ENCODE peak calls at places on chromosomes 11 and 22, in four cellular contexts. One of them, this sample, is unnamed.
A peak's percentile ranks its signal among the peaks of the same experiment; 100 is the strongest.

GRCh38 chr11:9601041-9601875 is 27.8 kb downstream of the WEE1 start:
- DNase-seq in AG04449: no peak
- DNase-seq in OCI-LY7: peak; percentile 95
- DNase-seq in lower lobe of right lung: no peak
- DNase-seq in this sample: peak; percentile 56

GRCh38 chr22:28183078-28183870 is 264.2 kb upstream of the PITPNB start:
- DNase-seq in AG04449: no peak
- DNase-seq in lower lobe of right lung: no peak
- DNase-seq in OCI-LY7: no peak
- DNase-seq in this sample: no peak

GRCh38 chr11:2215561-2216399 is 44.2 kb upstream of the TH start:
- DNase-seq in AG04449: no peak
- DNase-seq in lower lobe of right lung: peak; percentile 35
- DNase-seq in OCI-LY7: no peak
- DNase-seq in this sample: no peak

GRCh38 chr11:126607776-126608625 is 252.5 kb downstream of the ST3GAL4 start:
- DNase-seq in lower lobe of right lung: no peak
- DNase-seq in OCI-LY7: no peak
- DNase-seq in AG04449: no peak
- DNase-seq in this sample: no peak

GRCh38 chr11:72848846-72849466 is 34.7 kb downstream of the ATG16L2 start:
- DNase-seq in AG04449: no peak
- DNase-seq in lower lobe of right lung: no peak
- DNase-seq in OCI-LY7: peak; percentile 36
- DNase-seq in this sample: peak; percentile 57

GRCh38 chr11:33899383-33900037 is 7.6 kb upstream of the LMO2 start:
- DNase-seq in AG04449: no peak
- DNase-seq in OCI-LY7: no peak
- DNase-seq in lower lobe of right lung: peak; percentile 55
- DNase-seq in this sample: peak; percentile 83

GRCh38 chr11:37504925-37505324 is 906.9 kb upstream of the RAG2 start:
- DNase-seq in lower lobe of right lung: no peak
- DNase-seq in OCI-LY7: no peak
- DNase-seq in AG04449: peak; percentile 73
- DNase-seq in this sample: peak; percentile 85

GRCh38 chr22:42317691-42318547 is 47.5 kb upstream of the TCF20 start:
- DNase-seq in AG04449: no peak
- DNase-seq in OCI-LY7: no peak
- DNase-seq in lower lobe of right lung: peak; percentile 71
- DNase-seq in this sample: no peak

GRCh38 chr11:60854140-60854846 is 1.5 kb downstream of the PTGDR2 start:
- DNase-seq in lower lobe of right lung: peak; percentile 39
- DNase-seq in AG04449: no peak
- DNase-seq in OCI-LY7: no peak
- DNase-seq in this sample: no peak

GRCh38 chr11:68508425-68508824 is 47.9 kb downstream of the PPP6R3 start:
- DNase-seq in OCI-LY7: no peak
- DNase-seq in lower lobe of right lung: no peak
- DNase-seq in AG04449: peak; percentile 21
- DNase-seq in this sample: peak; percentile 17

GRCh38 chr11:67483901-67484665 is 1.3 kb downstream of the AIP start:
- DNase-seq in lower lobe of right lung: no peak
- DNase-seq in AG04449: no peak
- DNase-seq in OCI-LY7: peak; percentile 60
- DNase-seq in this sample: no peak

GRCh38 chr11:15764948-15765347 is 591.4 kb downstream of the SOX6 start:
- DNase-seq in AG04449: no peak
- DNase-seq in OCI-LY7: no peak
- DNase-seq in lower lobe of right lung: no peak
- DNase-seq in this sample: no peak

GRCh38 chr22:40679249-40679963 is at the start of gene MCHR1:
- DNase-seq in AG04449: no peak
- DNase-seq in lower lobe of right lung: no peak
- DNase-seq in OCI-LY7: no peak
- DNase-seq in this sample: no peak

GRCh38 chr11:69914286-69915150 is 95.3 kb upstream of the FGF3 start:
- DNase-seq in OCI-LY7: no peak
- DNase-seq in AG04449: no peak
- DNase-seq in lower lobe of right lung: peak; percentile 34
- DNase-seq in this sample: no peak

GRCh38 chr11:1194977-1195689 is 27.7 kb upstream of the MUC5B start:
- DNase-seq in lower lobe of right lung: peak; percentile 28
- DNase-seq in AG04449: no peak
- DNase-seq in OCI-LY7: no peak
- DNase-seq in this sample: no peak

GRCh38 chr11:114033572-114033971 is 25.9 kb upstream of the ZBTB16 start:
- DNase-seq in AG04449: no peak
- DNase-seq in OCI-LY7: no peak
- DNase-seq in lower lobe of right lung: no peak
- DNase-seq in this sample: no peak

GRCh38 chr11:125062196-125062930 is 742 bp upstream of the SLC37A2 start:
- DNase-seq in lower lobe of right lung: no peak
- DNase-seq in AG04449: no peak
- DNase-seq in OCI-LY7: no peak
- DNase-seq in this sample: no peak

GRCh38 chr11:131652231-131652630 is 281.8 kb downstream of the NTM start:
- DNase-seq in OCI-LY7: no peak
- DNase-seq in AG04449: no peak
- DNase-seq in lower lobe of right lung: no peak
- DNase-seq in this sample: no peak

GRCh38 chr11:61754534-61755482 is 2.4 kb downstream of the MYRF start:
- DNase-seq in AG04449: no peak
- DNase-seq in OCI-LY7: no peak
- DNase-seq in lower lobe of right lung: peak; percentile 67
- DNase-seq in this sample: no peak

GRCh38 chr11:87421422-87421821 is 383.7 kb downstream of the TMEM135 start:
- DNase-seq in lower lobe of right lung: no peak
- DNase-seq in AG04449: no peak
- DNase-seq in OCI-LY7: peak; percentile 82
- DNase-seq in this sample: peak; percentile 90

GRCh38 chr11:83573097-83573496 is 286.9 kb upstream of the CCDC90B start:
- DNase-seq in AG04449: peak; percentile 24
- DNase-seq in OCI-LY7: no peak
- DNase-seq in lower lobe of right lung: no peak
- DNase-seq in this sample: peak; percentile 85

GRCh38 chr22:47586038-47586437 is 823.6 kb downstream of the TBC1D22A start:
- DNase-seq in AG04449: no peak
- DNase-seq in lower lobe of right lung: no peak
- DNase-seq in OCI-LY7: no peak
- DNase-seq in this sample: no peak

GRCh38 chr11:124536520-124536919 is 6.9 kb downstream of the OR8B12 start:
- DNase-seq in AG04449: no peak
- DNase-seq in lower lobe of right lung: peak; percentile 56
- DNase-seq in OCI-LY7: no peak
- DNase-seq in this sample: peak; percentile 79

GRCh38 chr11:75782540-75783263 is 14.1 kb downstream of the DGAT2 start:
- DNase-seq in AG04449: no peak
- DNase-seq in OCI-LY7: no peak
- DNase-seq in lower lobe of right lung: no peak
- DNase-seq in this sample: no peak

GRCh38 chr11:19513253-19513652 is 199.4 kb upstream of the NAV2 start:
- DNase-seq in OCI-LY7: no peak
- DNase-seq in lower lobe of right lung: no peak
- DNase-seq in AG04449: no peak
- DNase-seq in this sample: no peak

GRCh38 chr11:121255473-121256125 is 37.0 kb upstream of the SC5D start:
- DNase-seq in OCI-LY7: no peak
- DNase-seq in lower lobe of right lung: no peak
- DNase-seq in AG04449: no peak
- DNase-seq in this sample: no peak

GRCh38 chr11:14577290-14577689 is 57.1 kb upstream of the PSMA1 start:
- DNase-seq in OCI-LY7: no peak
- DNase-seq in lower lobe of right lung: no peak
- DNase-seq in AG04449: no peak
- DNase-seq in this sample: no peak

GRCh38 chr11:70467196-70468085 is 69.1 kb downstream of the CTTN start:
- DNase-seq in lower lobe of right lung: peak; percentile 66
- DNase-seq in OCI-LY7: peak; percentile 50
- DNase-seq in AG04449: no peak
- DNase-seq in this sample: peak; percentile 54

GRCh38 chr11:111571829-111572501 is 30.3 kb upstream of the SIK2 start:
- DNase-seq in AG04449: no peak
- DNase-seq in lower lobe of right lung: no peak
- DNase-seq in OCI-LY7: no peak
- DNase-seq in this sample: peak; percentile 47

GRCh38 chr11:13745165-13745564 is 76.7 kb downstream of the FAR1 start:
- DNase-seq in lower lobe of right lung: no peak
- DNase-seq in AG04449: no peak
- DNase-seq in OCI-LY7: no peak
- DNase-seq in this sample: peak; percentile 6

GRCh38 chr11:122204206-122204605 is 88.2 kb upstream of the BLID start:
- DNase-seq in OCI-LY7: no peak
- DNase-seq in AG04449: no peak
- DNase-seq in lower lobe of right lung: no peak
- DNase-seq in this sample: no peak

GRCh38 chr11:79437981-79438630 is 2.7 kb downstream of the TENM4 start:
- DNase-seq in lower lobe of right lung: no peak
- DNase-seq in AG04449: no peak
- DNase-seq in OCI-LY7: no peak
- DNase-seq in this sample: peak; percentile 80

GRCh38 chr22:19884954-19885751 is 30.5 kb upstream of the GNB1L start:
- DNase-seq in OCI-LY7: no peak
- DNase-seq in AG04449: no peak
- DNase-seq in lower lobe of right lung: no peak
- DNase-seq in this sample: no peak

GRCh38 chr11:34826384-34826726 is 89.8 kb downstream of the APIP start:
- DNase-seq in lower lobe of right lung: no peak
- DNase-seq in AG04449: no peak
- DNase-seq in OCI-LY7: no peak
- DNase-seq in this sample: no peak

GRCh38 chr11:70095541-70096252 is 17.6 kb downstream of the ANO1 start:
- DNase-seq in OCI-LY7: no peak
- DNase-seq in lower lobe of right lung: no peak
- DNase-seq in AG04449: no peak
- DNase-seq in this sample: no peak

GRCh38 chr11:128765104-128765503 is 71.2 kb downstream of the FLI1 start:
- DNase-seq in AG04449: no peak
- DNase-seq in lower lobe of right lung: no peak
- DNase-seq in OCI-LY7: no peak
- DNase-seq in this sample: no peak
- TF ChIP-seq CTCF in AG04449: no peak
- TF ChIP-seq CTCF in lower lobe of right lung: no peak
- TF ChIP-seq CTCF in OCI-LY7: no peak
- TF ChIP-seq CTCF in this sample: no peak

GRCh38 chr22:17085277-17086091 is 684 bp downstream of the IL17RA start:
- DNase-seq in lower lobe of right lung: peak; percentile 73
- DNase-seq in AG04449: no peak
- DNase-seq in OCI-LY7: no peak
- DNase-seq in this sample: no peak

GRCh38 chr22:17084554-17085276 is at the start of gene IL17RA:
- DNase-seq in lower lobe of right lung: peak; percentile 94
- DNase-seq in AG04449: no peak
- DNase-seq in OCI-LY7: peak; percentile 92
- DNase-seq in this sample: peak; percentile 78

GRCh38 chr22:17086301-17086700 is 1.5 kb downstream of the IL17RA start:
- DNase-seq in OCI-LY7: no peak
- DNase-seq in lower lobe of right lung: no peak
- DNase-seq in AG04449: no peak
- DNase-seq in this sample: no peak

GRCh38 chr22:17083255-17083654 is 1.5 kb upstream of the IL17RA start:
- DNase-seq in AG04449: no peak
- DNase-seq in OCI-LY7: no peak
- DNase-seq in lower lobe of right lung: no peak
- DNase-seq in this sample: no peak

DNA sequence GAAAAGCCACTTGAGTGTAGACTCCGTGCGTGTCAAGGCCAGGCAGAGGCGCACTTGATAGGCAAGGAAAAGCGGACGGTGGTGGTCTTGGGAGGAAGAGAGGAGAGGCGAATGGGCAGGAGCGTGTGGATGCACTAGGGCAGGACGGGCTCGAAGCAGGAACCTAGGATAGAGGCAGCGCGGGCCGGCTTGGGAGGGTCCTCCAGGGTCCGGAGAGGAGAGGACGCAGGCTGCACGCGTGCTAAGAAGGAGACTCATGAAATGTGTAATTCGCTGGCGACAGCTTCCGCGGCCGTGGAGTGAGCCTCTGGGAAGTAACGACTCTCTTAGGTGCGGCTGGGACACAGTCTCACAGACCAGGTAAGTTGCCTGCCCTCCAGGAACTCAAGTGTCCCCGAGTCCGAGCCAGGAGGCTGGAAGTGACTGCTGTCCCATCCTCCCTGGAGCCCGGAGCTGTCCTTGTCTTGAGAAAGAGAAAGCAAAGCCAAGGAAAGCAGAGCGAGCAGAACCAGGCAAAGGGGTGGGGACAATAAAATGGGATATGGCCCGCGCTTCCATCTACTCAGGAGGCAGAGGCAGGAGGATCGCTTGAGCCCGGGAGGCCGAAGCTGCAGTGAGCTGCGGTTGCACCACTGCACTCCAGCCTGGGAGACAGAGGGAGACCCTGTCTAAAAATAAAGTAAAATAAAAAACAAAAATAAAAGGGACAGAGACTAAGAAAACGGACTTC is 824 bp upstream of the IL17RA start:
- DNase-seq in AG04449: no peak
- DNase-seq in OCI-LY7: no peak
- DNase-seq in lower lobe of right lung: no peak
- DNase-seq in this sample: no peak
- H3K4me3 ChIP-seq in AG04449: peak overlapping the region; percentile 80
- H3K4me3 ChIP-seq in OCI-LY7: peak overlapping the region; percentile 92
- H3K4me3 ChIP-seq in lower lobe of right lung: peak overlapping the region; percentile 91
- H3K4me3 ChIP-seq in this sample: peak overlapping the region; percentile 68

DNA sequence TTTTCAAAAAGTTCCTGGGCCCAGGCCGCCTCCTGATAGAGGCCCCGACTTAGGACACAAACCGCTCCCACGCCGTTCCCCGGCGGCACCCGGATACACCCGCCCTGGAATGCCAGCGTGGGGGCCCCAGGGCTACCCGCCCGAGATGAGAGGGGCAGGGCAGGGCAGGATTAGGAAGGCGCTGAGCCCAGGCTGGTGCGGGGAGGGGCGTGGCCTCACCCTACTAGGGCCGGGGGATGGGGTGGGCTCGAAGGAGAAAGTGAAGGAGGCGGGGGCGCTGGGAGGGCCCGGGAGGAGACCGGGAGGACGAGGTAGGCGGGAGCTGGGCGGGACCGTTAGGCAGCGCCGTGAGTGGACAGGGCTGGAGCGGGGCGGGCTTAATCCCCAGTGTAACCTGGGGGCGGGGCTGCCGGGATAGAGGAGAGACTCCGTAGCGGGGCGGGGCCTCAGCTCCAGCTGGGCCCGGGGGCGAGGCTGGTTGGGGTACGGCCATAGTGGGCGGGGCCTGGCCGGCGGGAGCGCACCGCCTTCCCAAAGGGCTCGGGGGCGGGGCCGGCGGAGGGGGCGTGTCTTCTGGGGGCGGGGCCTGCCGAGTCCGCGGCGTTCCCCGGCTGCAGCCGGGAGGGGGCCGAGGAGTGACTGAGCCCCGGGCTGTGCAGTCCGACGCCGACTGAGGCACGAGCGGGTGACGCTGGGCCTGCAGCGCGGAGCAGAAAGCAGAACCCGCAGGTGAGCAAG is at the start of gene CD82:
- DNase-seq in OCI-LY7: peak; percentile 97
- DNase-seq in AG04449: peak; percentile 91
- DNase-seq in lower lobe of right lung: peak; percentile 100
- DNase-seq in this sample: peak; percentile 96
- TF ChIP-seq CTCF in OCI-LY7: peak; percentile 41
- TF ChIP-seq CTCF in AG04449: peak; percentile 59
- TF ChIP-seq CTCF in lower lobe of right lung: peak; percentile 48
- TF ChIP-seq CTCF in this sample: no peak

GRCh38 chr22:50626856-50627451 is 998 bp downstream of the ARSA start:
- DNase-seq in OCI-LY7: no peak
- DNase-seq in AG04449: no peak
- DNase-seq in lower lobe of right lung: no peak
- DNase-seq in this sample: no peak
- H3K4me3 ChIP-seq in OCI-LY7: peak overlapping the region; percentile 93
- H3K4me3 ChIP-seq in AG04449: peak overlapping the region; percentile 80
- H3K4me3 ChIP-seq in lower lobe of right lung: peak overlapping the region; percentile 78
- H3K4me3 ChIP-seq in this sample: peak overlapping the region; percentile 71

This sample was measured in fibroblast of mammary gland.